ENCODE peak calls at places on chromosomes 6 and 20, in four cellular contexts. S is GM23338, F is fibroblast of lung, R is adrenal gland. H is an unnamed sample.

GRCh38 chr20:59150821-59151251 is 12.8 kb upstream of the ZNF831 start:
- DNase-seq in S (no peak), F (no peak), R (no peak), H (no peak)

GRCh38 chr20:50169329-50169823 is 15.9 kb upstream of the PEDS1 start:
- DNase-seq in S (peak), F (peak), R (peak), H (no peak)

GRCh38 chr6:1445650-1446645 is 56.6 kb downstream of the FOXF2 start:
- DNase-seq in S (no peak), F (no peak), R (no peak), H (no peak)

GRCh38 chr6:94362061-94362864 is 942.9 kb upstream of the EPHA7 start:
- DNase-seq in S (no peak), F (no peak), R (no peak), H (no peak)

GRCh38 chr6:139568956-139569538 is 194.6 kb upstream of the CITED2 start:
- DNase-seq in S (no peak), F (peak), R (no peak), H (no peak)

GRCh38 chr20:14712302-14712739 is 374.9 kb upstream of the FLRT3 start:
- DNase-seq in S (peak), F (peak), R (no peak), H (no peak)

GRCh38 chr20:46828471-46828870 is 66.2 kb upstream of the EYA2 start:
- DNase-seq in S (no peak), F (peak), R (no peak), H (no peak)

GRCh38 chr6:43361269-43361668 is 8.2 kb downstream of the ZNF318 start:
- DNase-seq in S (no peak), F (no peak), R (no peak), H (no peak)

GRCh38 chr20:50346372-50347347 is 156.0 kb downstream of the CEBPB start:
- DNase-seq in S (no peak), F (peak), R (peak), H (peak)

GRCh38 chr20:8057871-8058270 is 38.3 kb upstream of the TMX4 start:
- DNase-seq in S (no peak), F (no peak), R (no peak), H (no peak)

GRCh38 chr6:36033935-36034334 is 6.3 kb downstream of the MAPK14 start:
- DNase-seq in S (no peak), F (peak), R (no peak), H (no peak)

GRCh38 chr6:130949553-130949952 is 113.5 kb downstream of the EPB41L2 start:
- DNase-seq in S (no peak), F (no peak), R (no peak), H (no peak)

GRCh38 chr20:15475483-15475882 is 1097.8 kb downstream of the KIF16B start:
- DNase-seq in S (no peak), F (no peak), R (peak), H (no peak)

GRCh38 chr20:52193133-52193532 is 1.6 kb upstream of the ZFP64 start:
- DNase-seq in S (no peak), F (no peak), R (no peak), H (no peak)

GRCh38 chr20:48635791-48636267 is 192.0 kb downstream of the PREX1 start:
- DNase-seq in S (peak), F (peak), R (peak), H (no peak)

GRCh38 chr20:58986286-58986967 is 5.4 kb downstream of the NELFCD start:
- DNase-seq in S (no peak), F (no peak), R (peak), H (no peak)

GRCh38 chr6:101738481-101738880 is 345.0 kb downstream of the GRIK2 start:
- DNase-seq in S (no peak), F (no peak), R (no peak), H (no peak)

GRCh38 chr20:53647286-53647821 is 53.7 kb upstream of the ZNF217 start:
- DNase-seq in S (no peak), F (no peak), R (no peak), H (no peak)

GRCh38 chr6:167409689-167410088 is 84.8 kb downstream of the TTLL2 start:
- DNase-seq in S (no peak), F (no peak), R (no peak), H (no peak)

GRCh38 chr6:73131706-73132105 is 93.6 kb downstream of the KHDC1L start:
- DNase-seq in S (no peak), F (peak), R (no peak), H (no peak)

GRCh38 chr20:13333793-13334192 is 112.7 kb downstream of the ISM1 start:
- DNase-seq in S (no peak), F (peak), R (no peak), H (no peak)

GRCh38 chr6:1391692-1392309 is 2.4 kb downstream of the FOXF2 start:
- DNase-seq in S (no peak), F (no peak), R (no peak), H (no peak)

GRCh38 chr20:48682529-48683385 is 145.0 kb downstream of the PREX1 start:
- DNase-seq in S (peak), F (peak), R (peak), H (no peak)

GRCh38 chr6:41428402-41428994 is 93.1 kb downstream of the NCR2 start:
- DNase-seq in S (no peak), F (no peak), R (peak), H (no peak)

GRCh38 chr20:22577515-22578220 is 6.7 kb downstream of the FOXA2 start:
- DNase-seq in S (peak), F (no peak), R (no peak), H (no peak)

GRCh38 chr6:33799714-33800113 is 4.1 kb downstream of the MLN start:
- DNase-seq in S (no peak), F (no peak), R (no peak), H (no peak)

GRCh38 chr20:60139663-60140446 is 181.6 kb downstream of the CDH26 start:
- DNase-seq in S (no peak), F (no peak), R (no peak), H (no peak)

GRCh38 chr6:135270676-135271536 is 89.8 kb downstream of the MYB start:
- DNase-seq in S (peak), F (no peak), R (no peak), H (no peak)
- H3K27ac ChIP-seq in S (peak), F (no peak), R (no peak), H (no peak)

GRCh38 chr20:63451821-63452220 is 20.6 kb downstream of the KCNQ2 start:
- DNase-seq in S (no peak), F (no peak), R (no peak), H (no peak)

GRCh38 chr20:63449025-63449424 is 23.4 kb downstream of the KCNQ2 start:
- DNase-seq in S (no peak), F (no peak), R (no peak), H (no peak)

GRCh38 chr20:63452341-63453028 is 20.0 kb downstream of the KCNQ2 start:
- DNase-seq in S (no peak), F (no peak), R (no peak), H (no peak)

GRCh38 chr20:63448050-63448449 is 24.4 kb downstream of the KCNQ2 start:
- DNase-seq in S (no peak), F (no peak), R (no peak), H (no peak)

GRCh38 chr20:63449796-63450730 is 22.4 kb downstream of the KCNQ2 start:
- DNase-seq in S (no peak), F (no peak), R (no peak), H (no peak)
- H3K27ac ChIP-seq in S (no peak), F (no peak), R (no peak), H (no peak)

GRCh38 chr6:137920331-137920730 is 53.3 kb downstream of the TNFAIP3 start:
- DNase-seq in S (no peak), F (no peak), R (no peak), H (no peak)
- H3K27ac ChIP-seq in S (no peak), F (no peak), R (no peak), H (no peak)

DNA sequence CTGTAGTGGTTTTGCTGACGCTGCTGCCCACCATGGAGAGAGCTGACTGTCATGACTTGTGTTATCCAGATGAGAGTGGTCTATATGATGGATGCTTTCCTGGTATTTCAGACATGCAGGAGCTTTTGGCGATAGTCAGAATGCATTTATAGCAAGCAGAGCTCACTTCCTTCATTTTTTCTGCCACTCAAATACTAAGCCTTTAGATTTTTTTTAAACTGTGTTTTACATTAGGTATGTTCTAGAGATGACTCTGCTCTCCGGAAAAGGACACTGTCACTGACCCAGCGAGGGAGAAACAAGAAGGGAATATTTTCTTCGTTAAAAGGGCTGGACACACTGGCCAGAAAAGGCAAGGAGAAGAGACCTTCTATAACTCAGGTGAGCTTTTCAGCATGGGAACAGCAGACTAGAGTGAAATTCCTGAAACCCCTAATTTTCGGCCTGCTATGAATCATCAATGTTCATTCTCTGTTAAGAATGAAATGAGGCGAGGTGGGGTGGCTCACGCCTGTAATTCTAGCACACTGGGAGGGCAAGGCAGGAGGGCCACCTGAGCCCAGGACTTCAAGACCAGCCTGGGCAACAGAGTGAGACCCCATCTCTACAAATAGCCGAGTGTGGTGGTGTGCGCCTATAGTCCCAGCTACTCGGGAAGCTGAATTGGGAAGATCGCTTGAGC is 98.6 kb upstream of the CLDN20 start:
- DNase-seq in S (no peak), F (no peak), R (no peak), H (no peak)
- H3K27ac ChIP-seq in S (no peak), F (no peak), R (no peak), H (no peak)

DNA sequence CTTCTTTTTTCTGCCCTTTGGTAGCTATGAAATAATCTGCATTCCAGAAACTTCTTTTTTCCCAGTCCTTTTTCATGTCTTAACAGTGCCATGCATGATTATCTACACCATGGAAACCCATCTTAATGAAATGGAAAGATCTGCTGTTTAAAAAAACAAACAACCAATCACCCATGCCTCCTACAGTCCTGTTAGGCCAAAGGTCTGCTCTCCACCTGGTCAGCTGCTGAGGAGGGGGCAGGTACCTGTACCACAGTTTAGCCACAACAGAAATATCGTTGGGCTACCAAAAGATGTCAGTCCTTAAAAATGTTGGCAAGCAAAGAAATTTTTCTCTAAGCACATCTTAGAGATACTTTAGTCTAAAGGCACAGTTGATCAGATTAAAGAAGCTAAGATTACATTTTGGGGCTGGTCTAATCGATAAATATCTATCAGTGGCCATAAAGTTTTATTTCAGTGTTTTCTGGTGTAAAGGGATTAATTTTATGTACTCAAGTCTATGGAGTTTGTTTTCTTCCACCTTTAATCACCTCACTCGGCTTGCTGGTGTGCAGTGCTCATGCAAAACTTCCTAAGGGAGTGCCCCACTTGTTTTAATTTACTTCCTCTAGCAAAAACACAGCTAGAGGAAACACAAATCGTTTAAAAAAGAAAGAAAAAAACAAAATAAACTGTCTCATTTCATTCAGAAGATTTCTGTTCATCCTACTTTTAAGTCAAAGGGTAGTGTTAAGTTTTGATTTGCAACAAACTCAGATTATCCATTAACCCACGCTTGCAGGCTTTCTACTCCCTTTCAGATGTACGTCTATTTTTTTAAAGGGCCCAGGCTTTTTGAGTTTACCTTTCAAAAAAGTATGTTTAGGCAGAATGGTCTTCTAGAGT is 112.9 kb downstream of the SLC16A10 start:
- DNase-seq in S (no peak), F (no peak), R (no peak), H (no peak)
- H3K27ac ChIP-seq in S (no peak), F (no peak), R (no peak), H (no peak)

GRCh38 chr6:134177236-134177635 is 124.8 kb upstream of the SLC2A12 start:
- DNase-seq in S (no peak), F (no peak), R (no peak), H (no peak)
- H3K27ac ChIP-seq in S (no peak), F (peak), R (peak), H (peak)

GRCh38 chr6:134746125-134746524 is 203.8 kb downstream of the ALDH8A1 start:
- DNase-seq in S (no peak), F (no peak), R (no peak), H (no peak)
- H3K27ac ChIP-seq in S (no peak), F (no peak), R (no peak), H (no peak)

DNA sequence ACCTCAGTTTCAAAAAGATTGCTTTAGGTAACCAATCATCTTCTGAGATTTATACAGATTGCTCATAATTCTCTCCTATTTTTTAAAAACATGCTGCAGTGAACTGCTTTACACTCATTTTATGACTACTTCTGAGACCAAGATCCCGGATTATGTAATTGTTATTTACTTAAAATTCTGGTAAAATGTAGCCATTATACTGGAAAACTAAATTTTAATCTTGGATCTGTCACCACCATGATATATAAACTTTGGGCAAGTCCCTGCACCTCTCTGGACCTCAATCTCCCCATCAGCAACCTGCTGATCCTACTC is 477 bp upstream of the PROCR start:
- DNase-seq in S (no peak), F (no peak), R (no peak), H (no peak)
- H3K27ac ChIP-seq in S (no peak), F (no peak), R (no peak), H (peak)

DNA sequence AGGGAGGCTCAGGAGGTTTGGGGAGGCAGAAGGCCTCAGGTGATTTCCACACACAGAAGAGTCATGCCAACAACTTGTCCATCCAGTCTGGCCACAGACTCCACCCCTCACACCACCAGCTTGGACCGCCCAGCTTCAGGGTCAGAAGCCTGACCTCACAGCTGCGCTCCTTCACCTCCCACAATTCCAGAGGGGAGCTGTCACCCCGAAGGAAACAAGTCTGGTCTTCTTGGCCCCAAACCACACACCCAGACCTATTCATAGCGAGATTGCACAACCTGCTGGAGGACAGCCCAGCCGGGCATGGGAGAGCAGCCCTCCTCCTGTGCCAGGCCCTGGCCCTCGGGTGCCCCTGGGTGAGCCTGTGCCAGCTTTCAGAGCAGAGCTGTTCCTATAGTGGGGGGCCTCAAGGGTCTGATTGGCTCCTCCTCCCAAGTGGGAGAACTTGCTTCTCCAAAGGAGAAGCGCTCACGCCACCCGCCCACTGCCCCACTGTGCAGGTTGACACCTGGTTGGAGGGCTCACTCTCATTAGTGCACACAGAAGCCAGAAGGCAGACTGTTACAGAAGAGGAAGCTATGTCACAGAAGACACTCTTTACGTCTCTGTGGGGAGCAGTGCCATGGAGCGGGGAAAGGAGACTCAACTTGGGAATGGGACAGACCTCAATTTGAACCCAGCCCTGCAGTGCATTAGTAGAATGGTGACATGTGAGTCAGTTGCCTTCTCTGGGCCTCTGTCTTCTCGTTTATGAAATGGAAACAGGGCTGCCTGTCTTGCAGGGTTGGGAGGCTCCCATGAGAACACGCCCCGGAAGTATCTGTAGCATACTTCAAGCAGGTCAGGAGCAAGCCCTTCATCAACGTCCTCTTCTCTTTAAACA is 128.8 kb downstream of the FOXO3 start:
- DNase-seq in S (no peak), F (peak), R (peak), H (peak)
- H3K27ac ChIP-seq in S (no peak), F (peak), R (no peak), H (peak)

GRCh38 chr6:12419626-12420272 is 129.6 kb downstream of the EDN1 start:
- DNase-seq in S (no peak), F (no peak), R (no peak), H (no peak)
- H3K27ac ChIP-seq in S (no peak), F (no peak), R (no peak), H (no peak)